ENCODE peak calls at places on chromosomes 3 and 15, in nine cellular contexts. One of them, this sample, is unnamed.
A peak's percentile ranks its signal among the peaks of the same experiment; 100 is the strongest.

GRCh38 chr15:70569718-70570231 is 193.6 kb downstream of the UACA start:
- DNase-seq in AG09309: no peak
- DNase-seq in tibial artery: no peak
- DNase-seq in IMR-90: peak; percentile 69
- DNase-seq in sigmoid colon: no peak
- DNase-seq in GM12864: no peak
- DNase-seq in CD4-positive, alpha-beta T cell: no peak
- DNase-seq in spleen: no peak
- DNase-seq in pancreas: no peak
- DNase-seq in this sample: peak; percentile 63

GRCh38 chr15:44536298-44536961 is 517 bp upstream of the EIF3J start:
- DNase-seq in AG09309: peak; percentile 64
- DNase-seq in tibial artery: peak; percentile 90
- DNase-seq in IMR-90: peak; percentile 68
- DNase-seq in sigmoid colon: no peak
- DNase-seq in GM12864: no peak
- DNase-seq in CD4-positive, alpha-beta T cell: no peak
- DNase-seq in spleen: peak; percentile 96
- DNase-seq in pancreas: peak; percentile 89
- DNase-seq in this sample: peak; percentile 78

GRCh38 chr3:52240059-52240885 is 1.3 kb upstream of the TWF2 start:
- DNase-seq in AG09309: peak; percentile 96
- DNase-seq in tibial artery: peak; percentile 82
- DNase-seq in IMR-90: peak; percentile 98
- DNase-seq in sigmoid colon: peak; percentile 87
- DNase-seq in GM12864: peak; percentile 87
- DNase-seq in CD4-positive, alpha-beta T cell: no peak
- DNase-seq in spleen: peak; percentile 69
- DNase-seq in pancreas: no peak
- DNase-seq in this sample: peak; percentile 88

GRCh38 chr3:64149886-64150285 is 75.4 kb downstream of the PRICKLE2 start:
- DNase-seq in AG09309: no peak
- DNase-seq in tibial artery: no peak
- DNase-seq in IMR-90: no peak
- DNase-seq in sigmoid colon: no peak
- DNase-seq in GM12864: no peak
- DNase-seq in CD4-positive, alpha-beta T cell: no peak
- DNase-seq in spleen: no peak
- DNase-seq in pancreas: no peak
- DNase-seq in this sample: no peak

GRCh38 chr3:42647821-42648459 is 5.6 kb upstream of the ZBTB47 start:
- DNase-seq in AG09309: no peak
- DNase-seq in tibial artery: no peak
- DNase-seq in IMR-90: no peak
- DNase-seq in sigmoid colon: no peak
- DNase-seq in GM12864: no peak
- DNase-seq in CD4-positive, alpha-beta T cell: no peak
- DNase-seq in spleen: no peak
- DNase-seq in pancreas: no peak
- DNase-seq in this sample: no peak

GRCh38 chr3:153113553-153113952 is 48.5 kb upstream of the RAP2B start:
- DNase-seq in AG09309: no peak
- DNase-seq in tibial artery: no peak
- DNase-seq in IMR-90: no peak
- DNase-seq in sigmoid colon: no peak
- DNase-seq in GM12864: no peak
- DNase-seq in CD4-positive, alpha-beta T cell: no peak
- DNase-seq in spleen: no peak
- DNase-seq in pancreas: no peak
- DNase-seq in this sample: no peak

GRCh38 chr3:99681512-99681911 is 43.1 kb downstream of the COL8A1 start:
- DNase-seq in AG09309: no peak
- DNase-seq in tibial artery: no peak
- DNase-seq in IMR-90: no peak
- DNase-seq in sigmoid colon: no peak
- DNase-seq in GM12864: no peak
- DNase-seq in CD4-positive, alpha-beta T cell: no peak
- DNase-seq in spleen: no peak
- DNase-seq in pancreas: no peak
- DNase-seq in this sample: no peak

GRCh38 chr3:65411367-65411766 is 627.4 kb downstream of the MAGI1 start:
- DNase-seq in AG09309: no peak
- DNase-seq in tibial artery: no peak
- DNase-seq in IMR-90: no peak
- DNase-seq in sigmoid colon: no peak
- DNase-seq in GM12864: no peak
- DNase-seq in CD4-positive, alpha-beta T cell: no peak
- DNase-seq in spleen: no peak
- DNase-seq in pancreas: no peak
- DNase-seq in this sample: no peak

GRCh38 chr3:156776046-156776445 is 50.1 kb upstream of the LEKR1 start:
- DNase-seq in AG09309: no peak
- DNase-seq in tibial artery: no peak
- DNase-seq in IMR-90: no peak
- DNase-seq in sigmoid colon: no peak
- DNase-seq in GM12864: no peak
- DNase-seq in CD4-positive, alpha-beta T cell: no peak
- DNase-seq in spleen: no peak
- DNase-seq in pancreas: no peak
- DNase-seq in this sample: no peak

GRCh38 chr3:158313344-158313927 is 203.5 kb downstream of the RSRC1 start:
- DNase-seq in AG09309: no peak
- DNase-seq in tibial artery: no peak
- DNase-seq in IMR-90: peak; percentile 7
- DNase-seq in sigmoid colon: no peak
- DNase-seq in GM12864: peak; percentile 7
- DNase-seq in CD4-positive, alpha-beta T cell: no peak
- DNase-seq in spleen: no peak
- DNase-seq in pancreas: no peak
- DNase-seq in this sample: no peak

GRCh38 chr3:147616998-147617619 is 207.9 kb downstream of the ZIC1 start:
- DNase-seq in AG09309: no peak
- DNase-seq in tibial artery: no peak
- DNase-seq in IMR-90: peak; percentile 12
- DNase-seq in sigmoid colon: no peak
- DNase-seq in GM12864: no peak
- DNase-seq in CD4-positive, alpha-beta T cell: no peak
- DNase-seq in spleen: no peak
- DNase-seq in pancreas: no peak
- DNase-seq in this sample: no peak

GRCh38 chr3:24067483-24067882 is 122.4 kb downstream of the NR1D2 start:
- DNase-seq in AG09309: no peak
- DNase-seq in tibial artery: no peak
- DNase-seq in IMR-90: no peak
- DNase-seq in sigmoid colon: no peak
- DNase-seq in GM12864: no peak
- DNase-seq in CD4-positive, alpha-beta T cell: no peak
- DNase-seq in spleen: no peak
- DNase-seq in pancreas: no peak
- DNase-seq in this sample: no peak

GRCh38 chr15:73601449-73602425 is 31.5 kb downstream of the NPTN start:
- DNase-seq in AG09309: no peak
- DNase-seq in tibial artery: peak; percentile 39
- DNase-seq in IMR-90: peak; percentile 61
- DNase-seq in sigmoid colon: peak; percentile 89
- DNase-seq in GM12864: no peak
- DNase-seq in CD4-positive, alpha-beta T cell: no peak
- DNase-seq in spleen: no peak
- DNase-seq in pancreas: no peak
- DNase-seq in this sample: no peak

GRCh38 chr15:68372291-68372811 is 59.6 kb downstream of the ITGA11 start:
- DNase-seq in AG09309: no peak
- DNase-seq in tibial artery: peak; percentile 23
- DNase-seq in IMR-90: no peak
- DNase-seq in sigmoid colon: peak; percentile 59
- DNase-seq in GM12864: no peak
- DNase-seq in CD4-positive, alpha-beta T cell: no peak
- DNase-seq in spleen: no peak
- DNase-seq in pancreas: no peak
- DNase-seq in this sample: no peak
- TF ChIP-seq CTCF in AG09309: peak; percentile 44
- TF ChIP-seq CTCF in tibial artery: peak; percentile 41
- TF ChIP-seq CTCF in IMR-90: peak; percentile 41
- TF ChIP-seq CTCF in sigmoid colon: no peak
- TF ChIP-seq CTCF in GM12864: peak; percentile 47
- TF ChIP-seq CTCF in CD4-positive, alpha-beta T cell: no peak
- TF ChIP-seq CTCF in spleen: peak; percentile 21
- TF ChIP-seq CTCF in pancreas: no peak
- TF ChIP-seq CTCF in this sample: no peak

GRCh38 chr3:9251055-9251786 is 1.8 kb upstream of the SRGAP3 start:
- DNase-seq in AG09309: no peak
- DNase-seq in tibial artery: no peak
- DNase-seq in IMR-90: no peak
- DNase-seq in sigmoid colon: no peak
- DNase-seq in GM12864: no peak
- DNase-seq in CD4-positive, alpha-beta T cell: no peak
- DNase-seq in spleen: no peak
- DNase-seq in pancreas: no peak
- DNase-seq in this sample: no peak
- TF ChIP-seq CTCF in AG09309: peak; percentile 13
- TF ChIP-seq CTCF in tibial artery: no peak
- TF ChIP-seq CTCF in IMR-90: peak; percentile 15
- TF ChIP-seq CTCF in sigmoid colon: no peak
- TF ChIP-seq CTCF in GM12864: no peak
- TF ChIP-seq CTCF in CD4-positive, alpha-beta T cell: no peak
- TF ChIP-seq CTCF in spleen: no peak
- TF ChIP-seq CTCF in pancreas: no peak
- TF ChIP-seq CTCF in this sample: no peak

DNA sequence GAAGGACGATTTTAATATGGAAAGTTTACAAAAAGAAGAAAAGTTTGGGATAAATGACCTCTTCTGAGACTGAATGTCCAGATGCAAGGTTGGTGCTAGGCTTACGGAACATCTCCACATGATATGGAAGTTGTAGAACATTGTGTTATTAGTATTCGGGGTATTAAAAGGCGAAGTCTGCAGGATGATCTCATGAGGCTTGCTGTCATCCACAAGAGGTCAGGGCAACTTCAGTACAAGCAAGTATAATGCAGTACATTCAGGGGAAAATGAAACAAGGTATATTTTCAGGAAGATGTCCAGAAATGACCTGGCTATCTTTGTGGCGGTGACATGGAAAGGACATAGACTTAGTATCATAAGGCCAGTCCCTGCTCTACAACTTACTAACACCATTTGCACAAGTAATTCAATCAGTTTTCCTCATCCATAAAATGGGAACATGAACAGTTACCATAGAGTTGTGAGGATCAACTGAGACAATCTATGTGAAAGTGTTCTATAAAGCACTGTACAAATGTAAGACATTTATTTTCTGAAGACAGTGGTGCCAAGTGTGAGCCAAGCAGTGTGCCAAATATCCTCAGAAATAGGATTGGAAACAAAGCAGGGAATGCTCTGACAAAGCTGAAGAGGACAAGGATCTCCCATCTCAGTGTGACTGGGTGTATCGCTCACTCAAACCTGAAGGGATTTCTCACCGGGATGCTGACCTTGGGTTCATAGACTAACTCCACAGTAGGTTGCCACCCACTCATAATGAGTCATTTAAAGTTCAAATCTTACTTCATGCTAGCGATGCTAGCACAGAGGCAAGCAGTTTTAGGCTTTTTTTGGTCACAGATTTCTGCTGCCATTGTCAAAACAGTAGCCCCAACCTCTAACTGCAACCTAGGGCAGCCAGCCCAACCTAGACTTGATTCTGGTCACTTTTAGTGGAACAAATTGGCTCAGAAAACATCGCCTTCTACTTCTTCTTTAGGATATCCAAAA is 118.3 kb downstream of the TIGIT start:
- DNase-seq in AG09309: no peak
- DNase-seq in tibial artery: no peak
- DNase-seq in IMR-90: peak; percentile 87
- DNase-seq in sigmoid colon: no peak
- DNase-seq in GM12864: no peak
- DNase-seq in CD4-positive, alpha-beta T cell: no peak
- DNase-seq in spleen: no peak
- DNase-seq in pancreas: no peak
- DNase-seq in this sample: peak; percentile 59
- TF ChIP-seq CTCF in AG09309: no peak
- TF ChIP-seq CTCF in tibial artery: no peak
- TF ChIP-seq CTCF in IMR-90: no peak
- TF ChIP-seq CTCF in sigmoid colon: no peak
- TF ChIP-seq CTCF in GM12864: peak; percentile 20
- TF ChIP-seq CTCF in CD4-positive, alpha-beta T cell: no peak
- TF ChIP-seq CTCF in spleen: no peak
- TF ChIP-seq CTCF in pancreas: no peak
- TF ChIP-seq CTCF in this sample: no peak

DNA sequence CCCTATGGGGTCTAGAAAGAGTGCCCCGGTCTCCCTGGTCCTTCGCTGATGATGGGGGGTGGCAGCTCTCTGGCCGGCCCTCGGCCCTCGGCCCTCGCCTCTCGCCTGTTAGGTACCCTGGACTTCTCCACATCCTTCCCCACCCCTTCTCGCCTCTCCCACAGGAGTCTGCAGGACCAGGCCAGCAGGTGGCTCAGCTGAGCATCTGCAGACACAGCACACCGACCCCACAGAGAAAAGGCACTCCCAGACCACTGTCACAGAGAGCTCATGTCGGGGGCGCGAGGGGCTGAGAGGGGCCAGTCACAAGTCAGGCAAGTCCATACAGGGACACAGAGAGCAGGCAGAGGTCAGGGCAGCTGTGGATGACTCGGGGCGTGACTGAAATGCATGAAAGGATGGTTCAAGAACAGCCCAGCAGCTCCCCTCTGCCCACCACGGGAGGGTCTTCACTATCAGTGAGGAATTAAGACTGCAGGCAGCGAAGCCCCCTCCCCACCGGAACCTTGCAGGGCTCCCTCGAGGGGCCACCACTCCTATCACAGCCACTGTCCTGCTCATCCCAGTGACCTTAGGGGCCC is 181.7 kb upstream of the NSMCE3 start:
- DNase-seq in AG09309: no peak
- DNase-seq in tibial artery: no peak
- DNase-seq in IMR-90: no peak
- DNase-seq in sigmoid colon: no peak
- DNase-seq in GM12864: no peak
- DNase-seq in CD4-positive, alpha-beta T cell: no peak
- DNase-seq in spleen: no peak
- DNase-seq in pancreas: no peak
- DNase-seq in this sample: no peak
- TF ChIP-seq CTCF in AG09309: no peak
- TF ChIP-seq CTCF in tibial artery: no peak
- TF ChIP-seq CTCF in IMR-90: no peak
- TF ChIP-seq CTCF in sigmoid colon: no peak
- TF ChIP-seq CTCF in GM12864: peak; percentile 15
- TF ChIP-seq CTCF in CD4-positive, alpha-beta T cell: no peak
- TF ChIP-seq CTCF in spleen: no peak
- TF ChIP-seq CTCF in pancreas: no peak
- TF ChIP-seq CTCF in this sample: no peak